ENCODE peak calls at places on chromosome 16, in ten cellular contexts. G is CD8-positive, alpha-beta memory T cell; W is T-helper 1 cell; D is activated CD4-positive, alpha-beta T cell treated with anti-CD3 and anti-CD28 coated beads for 48 hours; R is NCI-H2081; U is ELF-1; Z is cardiac muscle cell; F is iPS-NIHi11; L is effector memory CD4-positive, alpha-beta T cell; A is mucosa of descending colon. N is an unnamed sample.

GRCh38 chr16:2520097-2520783 is at the start of gene AMDHD2:
- DNase-seq in W (peak; percentile 87), G (peak; percentile 89), L (peak; percentile 88), Z (peak; percentile 95), A (peak; percentile 95), F (peak; percentile 98), D (peak; percentile 94), R (peak; percentile 82), U (peak; percentile 91), N (peak; percentile 89)

GRCh38 chr16:89908236-89908635 is 10.4 kb upstream of the MC1R start:
- DNase-seq in L (no peak), Z (no peak), R (no peak), F (no peak), W (no peak), D (no peak), U (no peak), G (no peak), A (no peak), N (no peak)

GRCh38 chr16:79605999-79606398 is 5.5 kb upstream of the MAF start:
- DNase-seq in G (no peak), R (no peak), F (peak; percentile 32), W (no peak), Z (peak; percentile 12), D (peak; percentile 46), A (no peak), L (no peak), U (peak; percentile 39), N (no peak)

GRCh38 chr16:23302045-23302956 is at the start of gene SCNN1B:
- DNase-seq in F (peak; percentile 63), D (peak; percentile 13), Z (no peak), U (peak; percentile 43), R (peak; percentile 32), W (no peak), A (peak; percentile 71), L (no peak), G (no peak), N (peak; percentile 42)

GRCh38 chr16:19844945-19845641 is 39.6 kb downstream of the GPRC5B start:
- DNase-seq in F (no peak), L (no peak), Z (peak; percentile 84), G (no peak), R (no peak), D (no peak), U (no peak), A (peak; percentile 6), W (no peak), N (no peak)

GRCh38 chr16:60110531-60110930 is 1376.4 kb upstream of the GOT2 start:
- DNase-seq in G (no peak), D (no peak), R (no peak), F (no peak), U (no peak), Z (no peak), A (no peak), L (no peak), W (no peak), N (no peak)

GRCh38 chr16:727291-727977 is 528 bp downstream of the HAGHL start:
- DNase-seq in Z (no peak), G (no peak), F (no peak), U (no peak), W (no peak), A (no peak), R (no peak), L (no peak), D (peak; percentile 43), N (no peak)

GRCh38 chr16:48101069-48101674 is 54.6 kb downstream of the ABCC12 start:
- DNase-seq in D (peak; percentile 81), L (no peak), R (peak; percentile 38), G (no peak), A (no peak), Z (no peak), U (peak; percentile 21), W (no peak), F (no peak), N (no peak)

GRCh38 chr16:4415538-4416199 is 727 bp downstream of the CORO7 start:
- DNase-seq in R (peak; percentile 30), G (peak; percentile 56), W (peak; percentile 53), L (peak; percentile 58), F (peak; percentile 67), A (peak; percentile 72), Z (no peak), U (peak; percentile 46), D (peak; percentile 72), N (peak; percentile 37)

GRCh38 chr16:85372627-85373372 is 240.3 kb upstream of the GSE1 start:
- DNase-seq in D (peak; percentile 68), G (no peak), A (no peak), W (no peak), L (no peak), U (no peak), F (no peak), R (no peak), Z (peak; percentile 49), N (no peak)

GRCh38 chr16:64225696-64226095 is 896.2 kb downstream of the CDH11 start:
- DNase-seq in U (no peak), D (no peak), W (no peak), Z (no peak), F (no peak), R (no peak), A (no peak), L (no peak), G (no peak), N (no peak)

GRCh38 chr16:6032438-6032837 is 934.8 kb upstream of the EEF2KMT start:
- DNase-seq in W (no peak), G (no peak), F (no peak), U (no peak), L (no peak), R (no peak), D (no peak), Z (no peak), A (no peak), N (no peak)

GRCh38 chr16:53892155-53892554 is 188.2 kb downstream of the FTO start:
- DNase-seq in W (peak; percentile 17), F (peak; percentile 56), A (peak; percentile 77), D (peak; percentile 60), R (peak; percentile 23), Z (peak; percentile 90), G (peak; percentile 3), L (peak; percentile 9), U (peak; percentile 46), N (peak; percentile 42)

GRCh38 chr16:55444754-55445485 is 34.1 kb upstream of the MMP2 start:
- DNase-seq in W (no peak), U (no peak), R (no peak), L (no peak), Z (no peak), D (no peak), A (peak; percentile 37), G (no peak), F (no peak), N (no peak)

GRCh38 chr16:31451681-31452351 is 7.5 kb upstream of the ARMC5 start:
- DNase-seq in A (peak; percentile 58), L (no peak), G (no peak), F (peak; percentile 64), R (no peak), D (peak; percentile 41), U (peak; percentile 76), Z (peak; percentile 79), W (no peak), N (peak; percentile 74)

GRCh38 chr16:72291531-72291981 is 119.6 kb upstream of the PMFBP1 start:
- DNase-seq in L (no peak), G (no peak), U (no peak), R (no peak), Z (peak; percentile 95), F (no peak), A (no peak), D (no peak), W (no peak), N (no peak)

GRCh38 chr16:85199069-85199725 is 86.9 kb upstream of the CIBAR2 start:
- DNase-seq in R (no peak), A (no peak), Z (no peak), L (no peak), U (no peak), F (no peak), D (no peak), W (no peak), G (no peak), N (no peak)

GRCh38 chr16:12215302-12216105 is 239.0 kb downstream of the SNX29 start:
- DNase-seq in G (no peak), U (peak; percentile 43), A (no peak), D (no peak), F (peak; percentile 51), L (no peak), W (no peak), R (no peak), Z (no peak), N (peak; percentile 57)

GRCh38 chr16:28009586-28010373 is 53.7 kb downstream of the GSG1L start:
- DNase-seq in F (no peak), G (no peak), D (no peak), A (no peak), Z (no peak), W (no peak), L (no peak), U (no peak), R (no peak), N (no peak)

GRCh38 chr16:13996778-13997288 is 74.3 kb upstream of the MRTFB start:
- DNase-seq in R (no peak), L (no peak), G (no peak), U (no peak), A (no peak), Z (no peak), F (no peak), D (no peak), W (no peak), N (no peak)

GRCh38 chr16:50276801-50277560 is 10.6 kb downstream of the ADCY7 start:
- DNase-seq in F (no peak), A (no peak), G (no peak), R (no peak), W (no peak), U (no peak), L (no peak), Z (no peak), D (no peak), N (no peak)

GRCh38 chr16:3256876-3257465 is 538 bp upstream of the MEFV start:
- DNase-seq in U (no peak), W (no peak), R (no peak), Z (peak; percentile 49), D (no peak), G (no peak), A (no peak), F (no peak), L (no peak), N (no peak)

GRCh38 chr16:86457621-86458456 is 52.5 kb upstream of the FOXF1 start:
- DNase-seq in D (no peak), Z (peak; percentile 18), G (no peak), A (no peak), U (no peak), L (no peak), R (no peak), F (no peak), W (no peak), N (no peak)

GRCh38 chr16:75096730-75097129 is 19.9 kb downstream of the LDHD start:
- DNase-seq in U (peak; percentile 92), L (no peak), A (peak; percentile 56), G (no peak), R (no peak), W (no peak), Z (no peak), F (peak; percentile 91), D (no peak), N (peak; percentile 88)

GRCh38 chr16:86704516-86704915 is 126.2 kb downstream of the FOXL1 start:
- DNase-seq in D (no peak), L (no peak), Z (no peak), F (no peak), U (no peak), R (no peak), G (no peak), W (no peak), A (no peak), N (no peak)

GRCh38 chr16:50265260-50265659 is 1.1 kb upstream of the ADCY7 start:
- DNase-seq in A (peak; percentile 53), D (no peak), L (no peak), G (no peak), Z (no peak), W (no peak), R (peak; percentile 22), F (no peak), U (no peak), N (no peak)

GRCh38 chr16:630815-631405 is at the start of gene WFIKKN1:
- DNase-seq in A (peak; percentile 41), R (no peak), G (no peak), D (no peak), F (peak; percentile 82), L (no peak), U (peak; percentile 70), Z (no peak), W (no peak), N (peak; percentile 92)

GRCh38 chr16:77739493-77739892 is 17.2 kb downstream of the NUDT7 start:
- DNase-seq in A (no peak), L (no peak), D (no peak), W (no peak), F (no peak), U (no peak), R (no peak), Z (peak; percentile 6), G (no peak), N (no peak)

N was measured in H9.